ENCODE peak calls at places on chromosomes 3 and 15, in five cellular contexts. W is MM.1S, R is PC-9, U is GM23248, Y is GM23338. M is an unnamed sample.

GRCh38 chr3:182327196-182327681 is 466.1 kb upstream of the ATP11B start:
- DNase-seq in W (no peak), R (no peak), U (no peak), Y (peak; percentile 29), M (peak; percentile 17)

GRCh38 chr3:185900228-185900627 is 37.6 kb downstream of the TRA2B start:
- DNase-seq in W (peak; percentile 49), R (peak; percentile 97), U (peak; percentile 99), Y (no peak), M (peak; percentile 98)

GRCh38 chr15:66661432-66662096 is 40.5 kb upstream of the SMAD6 start:
- DNase-seq in W (no peak), R (no peak), U (no peak), Y (no peak), M (no peak)

GRCh38 chr3:122857019-122857418 is 62.1 kb downstream of the SLC49A4 start:
- DNase-seq in W (peak; percentile 18), R (peak; percentile 57), U (peak; percentile 80), Y (no peak), M (peak; percentile 48)

GRCh38 chr15:41892621-41893421 is 1.0 kb downstream of the SPTBN5 start:
- DNase-seq in W (no peak), R (no peak), U (no peak), Y (no peak), M (peak; percentile 25)

GRCh38 chr3:128556949-128557348 is 63.9 kb upstream of the GATA2 start:
- DNase-seq in W (no peak), R (no peak), U (no peak), Y (no peak), M (no peak)

GRCh38 chr3:43540625-43541024 is 81.2 kb downstream of the ANO10 start:
- DNase-seq in W (no peak), R (no peak), U (peak; percentile 70), Y (no peak), M (no peak)

GRCh38 chr3:49910409-49911123 is 6.9 kb upstream of the MST1R start:
- DNase-seq in W (no peak), R (no peak), U (no peak), Y (peak; percentile 90), M (no peak)

GRCh38 chr3:161700998-161701397 is 204.4 kb downstream of the OTOL1 start:
- DNase-seq in W (peak; percentile 81), R (no peak), U (no peak), Y (peak; percentile 69), M (no peak)

GRCh38 chr3:118842147-118842863 is 192.3 kb downstream of the IGSF11 start:
- DNase-seq in W (peak; percentile 71), R (no peak), U (peak; percentile 4), Y (peak; percentile 54), M (no peak)

GRCh38 chr3:32296251-32297204 is 58.0 kb downstream of the CMTM8 start:
- DNase-seq in W (peak; percentile 49), R (no peak), U (peak; percentile 69), Y (peak; percentile 86), M (peak; percentile 75)

GRCh38 chr15:78208887-78209645 is 25.3 kb downstream of the ACSBG1 start:
- DNase-seq in W (no peak), R (peak; percentile 71), U (peak; percentile 30), Y (no peak), M (no peak)

GRCh38 chr3:46778101-46778500 is 60.4 kb upstream of the PRSS50 start:
- DNase-seq in W (no peak), R (no peak), U (no peak), Y (no peak), M (no peak)

GRCh38 chr3:77462951-77463350 is 423.1 kb downstream of the ROBO2 start:
- DNase-seq in W (no peak), R (no peak), U (no peak), Y (no peak), M (no peak)

GRCh38 chr15:49383266-49383665 is 39.8 kb upstream of the FGF7 start:
- DNase-seq in W (peak; percentile 51), R (peak; percentile 51), U (peak; percentile 20), Y (no peak), M (no peak)

GRCh38 chr15:64667736-64668161 is 107.6 kb downstream of the RBPMS2 start:
- DNase-seq in W (no peak), R (no peak), U (peak; percentile 61), Y (peak; percentile 51), M (no peak)

GRCh38 chr15:95884276-95884675 is 446.2 kb upstream of the NR2F2 start:
- DNase-seq in W (no peak), R (no peak), U (peak; percentile 26), Y (peak; percentile 59), M (no peak)

GRCh38 chr15:65374831-65375401 is 2.9 kb downstream of the IGDCC3 start:
- DNase-seq in W (no peak), R (peak; percentile 39), U (no peak), Y (no peak), M (no peak)

GRCh38 chr3:14876942-14877341 is 58.2 kb downstream of the FGD5 start:
- DNase-seq in W (no peak), R (peak; percentile 85), U (peak; percentile 57), Y (no peak), M (no peak)

GRCh38 chr15:59501531-59502113 is 63.6 kb downstream of the FAM81A start:
- DNase-seq in W (peak; percentile 58), R (peak; percentile 46), U (peak; percentile 70), Y (peak; percentile 85), M (peak; percentile 76)

GRCh38 chr15:98853161-98853560 is 154.4 kb downstream of the PGPEP1L start:
- DNase-seq in W (peak; percentile 88), R (peak; percentile 84), U (peak; percentile 92), Y (peak; percentile 80), M (peak; percentile 90)

GRCh38 chr3:174342941-174343431 is 516.1 kb upstream of the NAALADL2 start:
- DNase-seq in W (no peak), R (no peak), U (peak; percentile 53), Y (no peak), M (no peak)

GRCh38 chr3:27285668-27286067 is 83.5 kb downstream of the NEK10 start:
- DNase-seq in W (no peak), R (no peak), U (no peak), Y (no peak), M (no peak)

GRCh38 chr3:29694783-29695182 is 413.9 kb downstream of the RBMS3 start:
- DNase-seq in W (no peak), R (peak; percentile 85), U (peak; percentile 97), Y (peak; percentile 48), M (peak; percentile 80)

GRCh38 chr3:133413166-133414020 is 13.5 kb downstream of the BFSP2 start:
- DNase-seq in W (no peak), R (peak; percentile 46), U (peak; percentile 66), Y (no peak), M (no peak)

GRCh38 chr15:100336061-100336460 is 5.7 kb downstream of the ADAMTS17 start:
- DNase-seq in W (no peak), R (no peak), U (no peak), Y (no peak), M (no peak)

GRCh38 chr15:44261007-44261706 is 27.4 kb upstream of the GOLM2 start:
- DNase-seq in W (no peak), R (no peak), U (no peak), Y (peak; percentile 84), M (peak; percentile 6)

GRCh38 chr3:42229942-42230688 is 35.9 kb downstream of the CCK start:
- DNase-seq in W (no peak), R (peak; percentile 42), U (peak; percentile 82), Y (peak; percentile 86), M (peak; percentile 45)

GRCh38 chr3:126360714-126361060 is 3.5 kb upstream of the KLF15 start:
- DNase-seq in W (no peak), R (no peak), U (no peak), Y (no peak), M (no peak)

GRCh38 chr3:65811050-65811766 is 227.5 kb downstream of the MAGI1 start:
- DNase-seq in W (no peak), R (no peak), U (peak; percentile 75), Y (no peak), M (peak; percentile 12)

GRCh38 chr3:99665017-99665416 is 26.6 kb downstream of the COL8A1 start:
- DNase-seq in W (no peak), R (no peak), U (no peak), Y (no peak), M (no peak)

GRCh38 chr3:9909221-9910013 is 6.8 kb downstream of the IL17RE start:
- DNase-seq in W (no peak), R (no peak), U (peak; percentile 36), Y (no peak), M (peak; percentile 27)

GRCh38 chr3:14545251-14545635 is 5.1 kb upstream of the GRIP2 start:
- DNase-seq in W (no peak), R (no peak), U (no peak), Y (no peak), M (no peak)

GRCh38 chr15:86711476-86711875 is 631.8 kb downstream of the AGBL1 start:
- DNase-seq in W (no peak), R (no peak), U (no peak), Y (no peak), M (no peak)

GRCh38 chr3:171810278-171811058 is at the start of gene PLD1:
- DNase-seq in W (peak; percentile 86), R (no peak), U (peak; percentile 87), Y (peak; percentile 71), M (peak; percentile 94)

GRCh38 chr15:101807345-101807945 is 4.1 kb downstream of the OR4F6 start:
- DNase-seq in W (no peak), R (no peak), U (peak; percentile 77), Y (no peak), M (peak; percentile 84)

DNA sequence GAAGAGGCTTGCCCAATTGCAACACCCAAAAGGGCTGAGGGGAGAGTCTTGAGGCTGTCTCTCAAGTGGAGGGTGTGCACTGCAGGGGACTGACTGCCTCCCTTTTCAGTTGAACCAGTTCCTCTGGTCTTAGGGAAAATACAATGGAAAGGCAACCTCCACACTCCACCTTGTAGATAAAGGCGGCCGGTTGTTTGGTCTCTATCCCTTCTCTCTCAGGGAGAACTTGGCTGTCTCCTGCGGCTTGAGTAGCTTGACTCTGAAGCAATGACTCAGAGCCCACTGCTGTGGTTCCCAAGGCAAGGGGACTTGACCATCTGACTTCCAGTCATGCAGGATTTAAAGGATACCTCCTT is 143.2 kb upstream of the UMPS start:
- DNase-seq in W (no peak), R (peak; percentile 59), U (no peak), Y (peak; percentile 58), M (no peak)
- H3K4me2 ChIP-seq in W (no peak overlapping the region), R (peak overlapping the region; percentile 30), U (no peak overlapping the region), Y (peak overlapping the region; percentile 93), M (no peak overlapping the region)

GRCh38 chr3:57068437-57069089 is 8.1 kb downstream of the SPATA12 start:
- DNase-seq in W (no peak), R (peak; percentile 97), U (peak; percentile 89), Y (no peak), M (peak; percentile 90)
- H3K4me3 ChIP-seq in W (no peak overlapping the region), R (peak overlapping the region; percentile 38), U (peak overlapping the region; percentile 36), Y (no peak overlapping the region), M (no peak overlapping the region)

GRCh38 chr3:37465174-37465573 is 290.8 kb upstream of the LRRFIP2 start:
- DNase-seq in W (no peak), R (no peak), U (no peak), Y (peak; percentile 24), M (no peak)
- H3K4me2 ChIP-seq in W (no peak overlapping the region), R (no peak overlapping the region), U (no peak overlapping the region), Y (no peak overlapping the region), M (no peak overlapping the region)

GRCh38 chr15:73867956-73868355 is 5.4 kb upstream of the TBC1D21 start:
- DNase-seq in W (no peak), R (no peak), U (no peak), Y (no peak), M (no peak)

GRCh38 chr15:73869216-73869995 is 4.0 kb upstream of the TBC1D21 start:
- DNase-seq in W (no peak), R (no peak), U (no peak), Y (no peak), M (no peak)

GRCh38 chr15:73872370-73872769 is 994 bp upstream of the TBC1D21 start:
- DNase-seq in W (no peak), R (no peak), U (peak; percentile 81), Y (no peak), M (no peak)

GRCh38 chr15:73873456-73873855 is at the start of gene TBC1D21:
- DNase-seq in W (no peak), R (no peak), U (no peak), Y (no peak), M (no peak)

GRCh38 chr15:73870700-73871408 is 2.5 kb upstream of the TBC1D21 start:
- DNase-seq in W (no peak), R (no peak), U (peak; percentile 48), Y (peak; percentile 12), M (no peak)
- H3K4me3 ChIP-seq in W (no peak overlapping the region), R (no peak overlapping the region), U (no peak overlapping the region), Y (no peak overlapping the region), M (no peak overlapping the region)

M was measured in mammary epithelial cell.